ENCODE peak calls at places on chromosomes 11 and 22, in nine cellular contexts. R, F, B, N, Z, E, T, A and W are unnamed samples.

GRCh38 chr22:49574205-49574604 is 253.5 kb downstream of the BRD1 start:
- DNase-seq in F (no peak), T (no peak), B (no peak), R (no peak), N (no peak), E (no peak), A (no peak), Z (no peak), W (no peak)

GRCh38 chr11:70070736-70071135 is 7.4 kb upstream of the ANO1 start:
- DNase-seq in T (no peak), N (no peak), F (no peak), E (no peak), R (no peak), B (no peak), Z (no peak), A (no peak), W (peak)

GRCh38 chr22:31898911-31899310 is 45.4 kb upstream of the YWHAH start:
- DNase-seq in T (no peak), A (peak), Z (no peak), N (peak), E (no peak), B (no peak), F (no peak), R (no peak), W (no peak)

GRCh38 chr11:119169272-119169719 is 771 bp downstream of the NLRX1 start:
- DNase-seq in R (peak), B (no peak), T (no peak), E (peak), Z (peak), F (no peak), A (peak), N (peak), W (peak)

GRCh38 chr11:29336727-29337212 is 680.1 kb downstream of the KCNA4 start:
- DNase-seq in N (no peak), B (no peak), T (no peak), Z (no peak), F (no peak), R (no peak), E (no peak), A (no peak), W (no peak)

GRCh38 chr11:17770048-17770652 is 35.6 kb downstream of the KCNC1 start:
- DNase-seq in F (no peak), Z (no peak), B (no peak), R (peak), T (no peak), A (peak), N (no peak), E (no peak), W (no peak)

GRCh38 chr11:73313652-73314051 is 5.6 kb downstream of the ARHGEF17 start:
- DNase-seq in T (no peak), F (no peak), A (no peak), E (no peak), Z (no peak), N (no peak), R (no peak), B (peak), W (no peak)

GRCh38 chr11:92569717-92570116 is 345.1 kb downstream of the FAT3 start:
- DNase-seq in A (no peak), F (no peak), B (no peak), R (no peak), N (no peak), T (no peak), E (no peak), Z (no peak), W (no peak)

GRCh38 chr22:50522208-50522805 is 3.1 kb downstream of the SCO2 start:
- DNase-seq in T (no peak), Z (no peak), F (no peak), E (no peak), N (no peak), A (no peak), B (no peak), R (no peak), W (no peak)

GRCh38 chr11:45657496-45658260 is 7.7 kb downstream of the CHST1 start:
- DNase-seq in B (no peak), R (no peak), E (no peak), N (no peak), T (no peak), Z (no peak), F (no peak), A (no peak), W (no peak)

GRCh38 chr11:113730887-113731726 is 25.0 kb upstream of the TMPRSS5 start:
- DNase-seq in F (peak), A (peak), B (peak), R (peak), N (peak), T (peak), Z (peak), E (peak), W (peak)

GRCh38 chr11:32131321-32131720 is 40.4 kb downstream of the RCN1 start:
- DNase-seq in Z (no peak), N (no peak), F (no peak), R (no peak), T (no peak), E (peak), B (no peak), A (no peak), W (no peak)

GRCh38 chr22:25747245-25747944 is 5.4 kb downstream of the MYO18B start:
- DNase-seq in A (no peak), F (no peak), B (peak), R (peak), Z (peak), T (no peak), E (peak), N (no peak), W (peak)

GRCh38 chr11:119523801-119524200 is 100.8 kb upstream of the THY1 start:
- DNase-seq in R (no peak), T (no peak), N (no peak), Z (no peak), A (no peak), F (no peak), E (no peak), B (no peak), W (no peak)

GRCh38 chr22:24146190-24146616 is 35.1 kb upstream of the SUSD2 start:
- DNase-seq in R (peak), E (no peak), N (peak), Z (no peak), F (peak), T (peak), B (peak), A (peak), W (no peak)

GRCh38 chr11:68010058-68011041 is at the start of gene ALDH3B1:
- DNase-seq in F (no peak), A (peak), R (peak), N (peak), T (peak), Z (peak), E (peak), B (peak), W (peak)
- H3K27ac ChIP-seq in F (no peak), A (no peak), R (peak), N (no peak), T (peak), Z (peak), E (peak), B (peak), W (peak)

GRCh38 chr22:30182365-30182764 is 64.2 kb downstream of the LIF start:
- DNase-seq in E (no peak), T (no peak), F (no peak), A (no peak), Z (no peak), N (no peak), B (peak), R (peak), W (no peak)
- H3K27ac ChIP-seq in E (no peak), T (no peak), F (no peak), A (no peak), Z (no peak), N (no peak), B (peak), R (no peak), W (no peak)

DNA sequence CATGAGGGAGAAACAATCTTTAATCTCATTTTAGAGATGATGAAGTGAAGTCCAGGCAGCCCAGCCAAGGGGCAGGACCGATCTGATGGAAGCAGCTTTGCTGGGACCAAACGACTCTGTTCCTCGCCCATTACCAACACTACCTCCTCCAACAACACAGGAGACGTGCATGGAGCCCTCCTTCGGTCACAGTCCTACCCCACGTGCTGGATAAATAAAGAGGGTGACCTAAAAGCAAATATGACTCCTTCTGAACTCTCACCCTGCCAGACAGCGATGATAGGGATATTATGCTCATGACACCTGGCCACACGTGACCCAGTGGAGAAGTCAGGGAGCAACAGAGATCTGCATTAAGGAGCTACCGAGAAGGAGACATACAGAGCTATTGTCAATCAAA is 26.0 kb downstream of the SCGB1A1 start:
- DNase-seq in N (no peak), R (no peak), B (no peak), T (no peak), A (no peak), F (no peak), Z (no peak), E (no peak), W (no peak)
- H3K27ac ChIP-seq in N (no peak), R (no peak), B (peak), T (peak), A (no peak), F (no peak), Z (peak), E (no peak), W (peak)

GRCh38 chr22:44997060-44997459 is 12.7 kb downstream of the PHF21B start:
- DNase-seq in R (no peak), F (no peak), A (no peak), B (no peak), T (no peak), N (no peak), E (no peak), Z (no peak), W (no peak)

GRCh38 chr22:44996120-44996519 is 13.7 kb downstream of the PHF21B start:
- DNase-seq in N (no peak), T (no peak), A (no peak), Z (no peak), B (no peak), E (no peak), R (no peak), F (no peak), W (no peak)

GRCh38 chr22:44995715-44996114 is 14.1 kb downstream of the PHF21B start:
- DNase-seq in Z (no peak), E (no peak), F (no peak), N (no peak), T (no peak), R (no peak), A (no peak), B (no peak), W (no peak)

GRCh38 chr22:44995282-44995597 is 14.6 kb downstream of the PHF21B start:
- DNase-seq in E (no peak), F (no peak), B (no peak), A (peak), Z (no peak), T (no peak), R (no peak), N (no peak), W (no peak)

DNA sequence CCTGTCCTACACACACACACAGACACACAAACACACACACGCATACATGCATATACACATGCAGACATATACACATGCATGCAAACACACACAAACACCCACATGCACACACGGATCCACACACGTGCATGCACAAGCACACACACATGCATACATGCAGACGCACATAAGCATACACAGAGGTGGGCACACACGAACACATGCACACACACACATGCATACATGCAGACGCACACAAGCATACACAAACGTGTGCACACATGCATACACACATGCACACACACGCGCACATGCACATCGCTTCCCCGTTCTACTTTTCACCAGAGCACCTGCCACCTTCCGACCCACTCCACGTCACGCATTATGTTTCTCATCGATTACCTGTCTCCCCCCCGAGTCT is 13.2 kb downstream of the PHF21B start:
- DNase-seq in T (no peak), A (no peak), Z (no peak), E (no peak), R (no peak), F (no peak), B (no peak), N (no peak), W (no peak)
- H3K27ac ChIP-seq in T (no peak), A (no peak), Z (no peak), E (no peak), R (no peak), F (no peak), B (no peak), N (no peak), W (no peak)